ENCODE peak calls at places on chromosome 15, in eight cellular contexts. R is T-helper 17 cell; D is neural progenitor cell; N is psoas muscle; J is breast epithelium; B is CD8-positive, alpha-beta T cell; T is BE2C; Q is CD4-positive, alpha-beta T cell. O is an unnamed sample.

GRCh38 chr15:78914027-78914764 is 30.6 kb downstream of the CTSH start:
- DNase-seq in T (no peak), R (no peak), Q (no peak), B (peak; percentile 45), J (no peak), N (peak; percentile 62), D (peak; percentile 21), O (no peak)

GRCh38 chr15:38685686-38686339 is 121.2 kb upstream of the RASGRP1 start:
- DNase-seq in T (no peak), Q (no peak), R (no peak), N (no peak), B (peak; percentile 64), D (no peak), J (no peak), O (peak; percentile 74)

GRCh38 chr15:49918106-49918505 is 200.9 kb downstream of the ATP8B4 start:
- DNase-seq in D (no peak), B (no peak), T (no peak), N (no peak), J (no peak), R (no peak), Q (no peak), O (no peak)

GRCh38 chr15:92011611-92012367 is 158.3 kb downstream of the SLCO3A1 start:
- DNase-seq in T (peak; percentile 22), R (no peak), Q (no peak), N (no peak), D (no peak), J (no peak), B (no peak), O (no peak)

GRCh38 chr15:63398456-63398855 is 16.8 kb upstream of the CA12 start:
- DNase-seq in D (no peak), B (no peak), N (no peak), Q (no peak), R (no peak), J (no peak), T (no peak), O (no peak)

GRCh38 chr15:66390670-66391069 is 4.0 kb downstream of the MAP2K1 start:
- DNase-seq in D (no peak), R (no peak), N (no peak), B (peak; percentile 52), T (no peak), J (no peak), Q (no peak), O (no peak)

GRCh38 chr15:50235794-50236193 is 29.7 kb downstream of the HDC start:
- DNase-seq in Q (no peak), N (no peak), D (no peak), T (no peak), R (no peak), J (no peak), B (no peak), O (no peak)

GRCh38 chr15:64009798-64010241 is 36.5 kb downstream of the DAPK2 start:
- DNase-seq in N (no peak), D (no peak), R (no peak), B (peak; percentile 67), J (no peak), Q (peak; percentile 38), T (no peak), O (peak; percentile 58)

GRCh38 chr15:101115887-101116680 is 135.8 kb downstream of the CHSY1 start:
- DNase-seq in J (no peak), R (no peak), Q (no peak), N (peak; percentile 77), B (no peak), T (peak; percentile 47), D (no peak), O (no peak)

GRCh38 chr15:49265911-49266310 is 95.9 kb downstream of the GALK2 start:
- DNase-seq in T (no peak), J (no peak), Q (no peak), N (no peak), R (no peak), D (no peak), B (no peak), O (no peak)

GRCh38 chr15:68187559-68187958 is 17.6 kb downstream of the CALML4 start:
- DNase-seq in R (no peak), N (no peak), D (no peak), B (no peak), J (no peak), T (peak; percentile 79), Q (no peak), O (no peak)

GRCh38 chr15:43511012-43511885 is 6.2 kb upstream of the MAP1A start:
- DNase-seq in R (no peak), D (peak; percentile 61), J (no peak), N (no peak), B (peak; percentile 49), T (peak; percentile 72), Q (no peak), O (no peak)

GRCh38 chr15:52726195-52726594 is 47.0 kb upstream of the ATOSA start:
- DNase-seq in J (no peak), D (no peak), Q (no peak), B (no peak), T (no peak), R (no peak), N (no peak), O (no peak)

GRCh38 chr15:77630956-77631789 is 1.5 kb downstream of the LINGO1 start:
- DNase-seq in R (no peak), D (peak; percentile 77), Q (no peak), B (no peak), N (no peak), T (no peak), J (no peak), O (no peak)

GRCh38 chr15:35750051-35750450 is 204.1 kb upstream of the DPH6 start:
- DNase-seq in N (no peak), B (no peak), R (no peak), Q (no peak), D (no peak), J (no peak), T (no peak), O (no peak)

GRCh38 chr15:25060996-25061620 is 106.3 kb downstream of the SNRPN start:
- DNase-seq in J (peak; percentile 14), D (no peak), N (no peak), Q (no peak), R (no peak), T (no peak), B (peak; percentile 27), O (no peak)

GRCh38 chr15:25059698-25060471 is 105.1 kb downstream of the SNRPN start:
- DNase-seq in R (no peak), N (no peak), B (peak; percentile 25), J (peak; percentile 27), T (no peak), Q (no peak), D (no peak), O (no peak)

GRCh38 chr15:25058080-25058785 is 103.4 kb downstream of the SNRPN start:
- DNase-seq in N (no peak), T (no peak), J (peak; percentile 19), B (peak; percentile 31), Q (no peak), D (no peak), R (no peak), O (no peak)

GRCh38 chr15:25061808-25062550 is 107.2 kb downstream of the SNRPN start:
- DNase-seq in Q (no peak), D (no peak), N (no peak), T (no peak), B (no peak), J (peak; percentile 33), R (no peak), O (no peak)

DNA sequence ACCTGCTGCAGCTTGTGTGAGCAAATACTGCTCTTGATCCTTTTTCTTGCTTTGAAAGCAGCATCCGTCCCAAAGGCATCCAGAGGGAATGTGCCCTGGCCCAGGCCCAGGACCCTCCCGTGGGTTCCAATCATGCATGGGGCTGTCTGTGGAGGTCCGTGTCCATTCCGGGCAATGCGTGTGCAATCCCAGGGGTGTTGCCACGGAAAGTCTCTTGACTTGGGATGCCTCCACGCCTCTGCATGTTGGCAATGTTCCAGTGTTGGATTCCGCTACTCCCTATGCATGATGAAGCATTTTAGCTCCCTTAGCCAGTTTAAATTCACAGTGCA is 105.7 kb downstream of the SNRPN start:
- DNase-seq in T (no peak), N (no peak), R (no peak), Q (no peak), D (no peak), B (peak; percentile 15), J (peak; percentile 39), O (no peak)
- H3K9me3 ChIP-seq in T (peaks cover 38% of the 10 kb centered on the region), N (peaks cover 100% of the 10 kb centered on the region), R (peaks cover 56% of the 10 kb centered on the region), Q (peaks cover 100% of the 10 kb centered on the region), D (peaks cover 30% of the 10 kb centered on the region), B (peaks cover 98% of the 10 kb centered on the region), J (peaks cover 100% of the 10 kb centered on the region), O (peaks cover 91% of the 10 kb centered on the region)

GRCh38 chr15:25088261-25088790 is 133.5 kb downstream of the SNRPN start:
- DNase-seq in R (no peak), D (no peak), N (no peak), B (peak; percentile 5), Q (no peak), J (no peak), T (no peak), O (no peak)
- H3K9me3 ChIP-seq in R (peaks cover 18% of the 10 kb centered on the region), D (no peaks in the 10 kb centered on the region), N (peaks cover 81% of the 10 kb centered on the region), B (peaks cover 56% of the 10 kb centered on the region), Q (peaks cover 95% of the 10 kb centered on the region), J (peaks cover 93% of the 10 kb centered on the region), T (no peaks in the 10 kb centered on the region), O (peaks cover 84% of the 10 kb centered on the region)

GRCh38 chr15:25019434-25019833 is 64.6 kb downstream of the SNRPN start:
- DNase-seq in B (no peak), N (no peak), J (no peak), T (no peak), Q (no peak), R (no peak), D (no peak), O (no peak)
- H3K9me3 ChIP-seq in B (peaks cover 27% of the 10 kb centered on the region), N (peaks cover 51% of the 10 kb centered on the region), J (peaks cover 30% of the 10 kb centered on the region), T (no peaks in the 10 kb centered on the region), Q (peaks cover 93% of the 10 kb centered on the region), R (peaks cover 4% of the 10 kb centered on the region), D (peaks cover 9% of the 10 kb centered on the region), O (peaks cover 62% of the 10 kb centered on the region)

GRCh38 chr15:73628976-73629854 is 4.0 kb downstream of the NPTN start:
- DNase-seq in D (no peak), B (no peak), J (no peak), T (no peak), Q (no peak), R (no peak), N (no peak), O (no peak)

GRCh38 chr15:73624530-73624929 is 8.7 kb downstream of the NPTN start:
- DNase-seq in N (no peak), R (no peak), T (no peak), Q (no peak), B (no peak), J (no peak), D (no peak), O (no peak)

GRCh38 chr15:73630030-73630429 is 3.2 kb downstream of the NPTN start:
- DNase-seq in R (no peak), B (no peak), J (no peak), N (no peak), T (no peak), Q (no peak), D (no peak), O (no peak)

GRCh38 chr15:73628102-73628501 is 5.1 kb downstream of the NPTN start:
- DNase-seq in T (no peak), R (no peak), D (no peak), Q (no peak), B (no peak), J (no peak), N (no peak), O (no peak)

GRCh38 chr15:73626072-73626471 is 7.1 kb downstream of the NPTN start:
- DNase-seq in D (no peak), R (no peak), B (no peak), J (no peak), T (no peak), N (no peak), Q (no peak), O (no peak)
- H3K9me3 ChIP-seq in D (no peaks in the 10 kb centered on the region), R (no peaks in the 10 kb centered on the region), B (no peaks in the 10 kb centered on the region), J (no peaks in the 10 kb centered on the region), T (no peaks in the 10 kb centered on the region), N (no peaks in the 10 kb centered on the region), Q (no peaks in the 10 kb centered on the region), O (no peaks in the 10 kb centered on the region)